ENCODE peak calls at places on chromosomes 6 and 20, in ten cellular contexts. M is A673, J is left lung, X is cardiac fibroblast, I is activated B cell treated with CpG ODN at 0.5 μM for 24 hours, W is lower lobe of right lung, D is keratinocyte, C is prostate gland, K is left ventricle myocardium inferior, Q is fibroblast of pulmonary artery. S is an unnamed sample.

GRCh38 chr20:17854307-17854903 is 114.2 kb downstream of the SNX5 start:
- DNase-seq in D (no peak), J (no peak), C (peak; percentile 42), W (no peak), I (no peak), M (no peak), Q (peak; percentile 60), K (peak; percentile 68), X (peak; percentile 68), S (no peak)

GRCh38 chr6:160333841-160334240 is 14.3 kb upstream of the SLC22A3 start:
- DNase-seq in D (no peak), K (no peak), J (no peak), M (no peak), W (no peak), Q (no peak), C (no peak), X (no peak), I (no peak), S (no peak)

GRCh38 chr20:50628326-50628725 is 63.0 kb downstream of the RIPOR3 start:
- DNase-seq in J (no peak), D (no peak), K (no peak), C (no peak), I (no peak), Q (no peak), M (peak; percentile 47), X (no peak), W (no peak), S (no peak)

GRCh38 chr6:27776504-27776903 is 135.7 kb downstream of the OR2B2 start:
- DNase-seq in Q (no peak), I (no peak), W (no peak), J (no peak), X (no peak), K (no peak), C (no peak), M (no peak), D (no peak), S (no peak)

GRCh38 chr20:1824834-1825233 is 70.4 kb upstream of the SIRPA start:
- DNase-seq in D (no peak), W (no peak), X (no peak), C (no peak), K (no peak), I (no peak), M (no peak), Q (peak; percentile 60), J (no peak), S (no peak)

GRCh38 chr6:116433313-116433712 is 27.9 kb upstream of the CALHM6 start:
- DNase-seq in W (no peak), X (no peak), I (no peak), Q (no peak), D (no peak), M (no peak), J (no peak), K (no peak), C (no peak), S (no peak)

GRCh38 chr6:51839975-51840374 is 247.4 kb downstream of the PKHD1 start:
- DNase-seq in M (no peak), W (no peak), Q (no peak), D (no peak), X (no peak), I (no peak), J (no peak), K (no peak), C (no peak), S (no peak)

GRCh38 chr20:35620818-35621559 is 5.4 kb downstream of the SPAG4 start:
- DNase-seq in X (no peak), I (no peak), J (no peak), M (no peak), D (no peak), K (no peak), W (no peak), Q (no peak), C (no peak), S (no peak)

GRCh38 chr20:53904261-53904660 is 166.1 kb downstream of the BCAS1 start:
- DNase-seq in W (no peak), J (no peak), K (no peak), X (no peak), C (no peak), M (no peak), Q (no peak), I (no peak), D (no peak), S (no peak)

GRCh38 chr6:38316099-38316868 is 323.4 kb downstream of the BTBD9 start:
- DNase-seq in X (no peak), C (no peak), D (no peak), M (no peak), W (no peak), Q (no peak), K (no peak), I (no peak), J (no peak), S (no peak)

GRCh38 chr6:170131351-170131750 is 159.5 kb downstream of the DLL1 start:
- DNase-seq in I (no peak), J (peak; percentile 61), C (no peak), Q (no peak), W (no peak), M (no peak), K (no peak), X (no peak), D (no peak), S (no peak)

GRCh38 chr6:65771946-65772345 is 64.9 kb upstream of the EYS start:
- DNase-seq in D (no peak), M (no peak), C (no peak), W (no peak), J (peak; percentile 28), I (no peak), X (no peak), Q (no peak), K (no peak), S (no peak)

GRCh38 chr6:127716425-127716930 is 139.5 kb downstream of the C6orf58 start:
- DNase-seq in I (no peak), Q (no peak), D (no peak), X (no peak), J (no peak), W (no peak), M (no peak), K (no peak), C (no peak), S (no peak)

GRCh38 chr20:64027981-64028685 is 7.8 kb upstream of the C20orf204 start:
- DNase-seq in J (peak; percentile 61), Q (no peak), K (no peak), X (no peak), C (no peak), W (no peak), M (no peak), I (no peak), D (no peak), S (no peak)

GRCh38 chr6:151434369-151434768 is 17.6 kb downstream of the RMND1 start:
- DNase-seq in J (no peak), Q (no peak), M (no peak), X (no peak), C (no peak), W (no peak), K (no peak), I (no peak), D (no peak), S (no peak)

GRCh38 chr6:151428336-151428735 is 23.6 kb downstream of the RMND1 start:
- DNase-seq in Q (no peak), J (no peak), X (no peak), W (no peak), C (no peak), I (no peak), M (no peak), D (no peak), K (no peak), S (no peak)

GRCh38 chr6:151432650-151433049 is 19.3 kb downstream of the RMND1 start:
- DNase-seq in C (no peak), Q (no peak), K (no peak), I (no peak), J (no peak), M (peak; percentile 49), W (no peak), X (no peak), D (no peak), S (no peak)

GRCh38 chr6:151431336-151431735 is 20.6 kb downstream of the RMND1 start:
- DNase-seq in J (no peak), D (no peak), X (no peak), Q (no peak), I (no peak), K (no peak), C (no peak), W (no peak), M (no peak), S (no peak)

DNA sequence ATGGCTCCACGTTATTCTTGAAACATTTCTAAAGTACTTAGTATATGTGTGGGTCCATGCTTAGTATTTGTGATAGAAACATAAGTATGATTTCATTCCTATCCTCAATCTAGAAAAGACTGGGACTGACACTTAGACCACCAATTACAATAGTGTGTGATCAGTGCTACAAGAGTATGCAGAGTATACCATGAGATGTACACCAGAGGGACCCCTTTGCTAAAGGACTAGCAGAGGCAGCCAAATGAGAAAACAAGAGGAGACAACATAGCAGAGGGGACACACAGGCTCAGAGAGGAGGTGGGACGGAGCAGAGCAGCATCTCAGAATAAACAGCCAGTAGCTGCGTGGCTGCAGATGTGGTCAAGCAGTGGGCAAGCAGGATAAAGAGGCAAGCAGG is 21.0 kb downstream of the RMND1 start:
- DNase-seq in C (no peak), M (peak; percentile 50), I (no peak), Q (no peak), K (no peak), J (no peak), W (no peak), X (no peak), D (no peak), S (no peak)
- TF ChIP-seq CTCF in C (no peak), M (peak; percentile 47), I (no peak), Q (peak; percentile 3), K (no peak), J (no peak), W (no peak), X (no peak), D (no peak), S (no peak)

GRCh38 chr6:90860822-90861601 is 274.1 kb upstream of the MAP3K7 start:
- DNase-seq in K (no peak), D (no peak), C (no peak), J (no peak), I (no peak), Q (peak; percentile 1), W (no peak), X (no peak), M (peak; percentile 46), S (no peak)
- TF ChIP-seq CTCF in K (no peak), D (peak; percentile 26), C (no peak), J (peak; percentile 13), I (no peak), Q (no peak), W (no peak), X (no peak), M (peak; percentile 50), S (no peak)

DNA sequence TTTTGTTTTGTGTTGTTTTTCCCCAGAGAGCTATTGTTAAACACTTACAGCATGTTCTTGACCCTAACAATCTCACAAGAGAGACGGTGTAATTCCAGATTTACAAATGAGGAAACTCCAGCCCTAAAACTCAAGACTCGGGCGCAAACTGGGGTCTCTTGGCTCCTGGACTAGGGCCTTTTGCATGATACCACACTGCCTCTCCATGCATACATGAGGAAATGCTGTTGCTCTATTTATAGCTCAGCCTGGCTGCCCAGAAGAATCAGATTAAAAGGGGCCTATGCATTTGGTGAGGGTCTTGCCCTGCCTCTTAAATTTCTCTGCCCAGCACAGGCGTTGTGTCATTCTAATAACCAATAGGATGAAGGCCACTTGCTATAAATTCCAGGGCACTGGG is 30.5 kb upstream of the SNRPB2 start:
- DNase-seq in X (no peak), I (no peak), K (no peak), Q (no peak), J (no peak), D (no peak), C (no peak), W (no peak), M (no peak), S (no peak)
- TF ChIP-seq CTCF in X (no peak), I (no peak), K (peak; percentile 25), Q (no peak), J (no peak), D (no peak), C (no peak), W (no peak), M (no peak), S (no peak)

GRCh38 chr20:62578294-62578897 is 63.9 kb upstream of the SLCO4A1 start:
- DNase-seq in C (no peak), M (peak; percentile 45), K (no peak), J (no peak), D (no peak), I (no peak), W (no peak), Q (no peak), X (no peak), S (no peak)
- TF ChIP-seq CTCF in C (no peak), M (peak; percentile 36), K (no peak), J (no peak), D (no peak), I (no peak), W (no peak), Q (no peak), X (no peak), S (no peak)

S was measured in mesothelial cell of epicardium.